ENCODE peak calls at places on chromosomes 1 and 21, in four cellular contexts. U is GM12878, I is HCT116, V is H1. T is an unnamed sample.
A peak's percentile ranks its signal among the peaks of the same experiment; 100 is the strongest.

GRCh38 chr1:109799445-109799844 is 35.7 kb upstream of the EPS8L3 start:
- DNase-seq in I (no peak), U (no peak), V (no peak), T (no peak)

GRCh38 chr1:238465449-238465848 is 574.7 kb upstream of the ZP4 start:
- DNase-seq in V (no peak), U (no peak), I (no peak), T (no peak)

GRCh38 chr1:75257424-75257823 is 123.2 kb downstream of the LHX8 start:
- DNase-seq in V (peak; percentile 21), I (no peak), U (no peak), T (no peak)

GRCh38 chr1:33036051-33036525 is 595 bp downstream of the AK2 start:
- DNase-seq in I (no peak), U (no peak), V (no peak), T (peak; percentile 60)

GRCh38 chr21:25934771-25935224 is 200.0 kb downstream of the GABPA start:
- DNase-seq in V (no peak), U (no peak), I (no peak), T (no peak)

GRCh38 chr21:36265431-36265830 is 54.6 kb upstream of the MORC3 start:
- DNase-seq in U (no peak), I (no peak), V (no peak), T (no peak)

GRCh38 chr1:186948542-186948941 is 119.8 kb downstream of the PLA2G4A start:
- DNase-seq in V (no peak), I (no peak), U (no peak), T (no peak)

GRCh38 chr1:115829023-115829674 is 11.8 kb downstream of the NHLH2 start:
- DNase-seq in U (no peak), V (no peak), I (peak; percentile 24), T (peak; percentile 21)

GRCh38 chr1:234212764-234213406 is 160.4 kb upstream of the COA6 start:
- DNase-seq in I (no peak), U (peak; percentile 28), V (no peak), T (peak; percentile 45)

GRCh38 chr1:158060001-158060400 is 66.6 kb downstream of the KIRREL1 start:
- DNase-seq in I (no peak), U (no peak), V (peak; percentile 23), T (no peak)

GRCh38 chr1:77281491-77282186 is at the start of gene AK5:
- DNase-seq in I (no peak), U (no peak), V (no peak), T (no peak)

GRCh38 chr1:85262985-85263384 is 3.5 kb upstream of the C1orf52 start:
- DNase-seq in I (no peak), V (no peak), U (no peak), T (no peak)

GRCh38 chr1:114154146-114154962 is 685 bp upstream of the SYT6 start:
- DNase-seq in U (no peak), V (no peak), I (no peak), T (peak; percentile 27)

GRCh38 chr1:23118407-23118806 is 50.2 kb downstream of the LUZP1 start:
- DNase-seq in U (no peak), V (no peak), I (no peak), T (no peak)

GRCh38 chr1:23116216-23116836 is 52.3 kb downstream of the LUZP1 start:
- DNase-seq in I (no peak), U (no peak), V (no peak), T (peak; percentile 37)

GRCh38 chr1:23116921-23117699 is 51.5 kb downstream of the LUZP1 start:
- DNase-seq in V (no peak), I (no peak), U (no peak), T (no peak)

GRCh38 chr1:23120383-23120782 is 48.3 kb downstream of the LUZP1 start:
- DNase-seq in I (no peak), V (no peak), U (no peak), T (no peak)

GRCh38 chr1:23118957-23119792 is 49.5 kb downstream of the LUZP1 start:
- DNase-seq in I (no peak), U (no peak), V (no peak), T (no peak)
- TF ChIP-seq RAD21 in I (no peak), U (no peak), V (no peak), T (no peak)

GRCh38 chr1:25106981-25107642 is 125.2 kb downstream of the SYF2 start:
- DNase-seq in U (no peak), V (no peak), I (no peak), T (no peak)
- TF ChIP-seq EGR1 in U (no peak), V (no peak), I (no peak), T (no peak)

DNA sequence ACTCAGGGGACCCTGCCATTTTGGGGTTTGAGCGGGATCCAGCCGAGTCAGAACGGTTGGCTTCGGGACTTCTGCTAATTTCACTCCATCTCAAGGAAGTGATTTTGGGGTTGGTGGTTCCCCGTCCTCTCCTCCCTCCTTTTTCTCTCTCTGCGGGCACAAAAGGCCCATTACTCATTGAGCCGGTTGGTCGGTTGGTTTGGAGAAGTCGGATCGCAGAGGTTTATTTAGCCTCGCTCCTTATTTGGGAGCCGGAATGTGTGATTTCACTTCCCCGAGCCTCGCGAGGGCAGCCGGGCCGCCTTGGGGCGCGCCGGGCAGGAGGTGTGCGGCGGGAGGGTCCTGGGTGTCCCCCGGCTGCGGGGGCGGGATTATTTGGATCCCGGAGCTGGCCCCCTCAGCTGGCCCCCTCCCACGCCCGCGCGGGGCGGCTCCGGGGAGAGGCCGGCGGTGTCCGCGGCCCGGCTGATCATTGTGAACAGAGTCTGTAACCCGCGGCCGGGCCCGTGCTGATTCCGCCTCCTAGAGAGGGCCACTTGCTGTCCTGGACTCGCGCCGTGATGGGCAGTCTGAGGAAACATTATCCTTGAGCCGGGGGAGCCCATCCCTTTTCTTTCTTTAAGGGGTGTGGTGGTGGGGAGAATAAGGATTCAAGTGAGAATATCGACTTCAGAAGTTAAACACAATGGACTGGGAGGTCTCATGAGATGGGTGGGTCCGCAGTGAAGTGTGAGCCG is 1.2 kb downstream of the MAPKAPK2 start:
- DNase-seq in V (no peak), U (no peak), I (peak; percentile 24), T (peak; percentile 66)
- TF ChIP-seq RAD21 in V (no peak), U (no peak), I (no peak), T (no peak)

GRCh38 chr1:26097696-26098095 is 13.9 kb upstream of the PDIK1L start:
- DNase-seq in I (no peak), V (no peak), U (no peak), T (no peak)
- TF ChIP-seq EGR1 in I (no peak), V (no peak), U (no peak), T (no peak)

GRCh38 chr1:227880342-227880924 is 65.0 kb downstream of the PRSS38 start:
- DNase-seq in U (no peak), I (no peak), V (no peak), T (peak; percentile 4)

GRCh38 chr1:227883641-227884301 is 64.0 kb downstream of the WNT9A start:
- DNase-seq in I (no peak), V (no peak), U (no peak), T (no peak)

GRCh38 chr1:227885135-227885647 is 62.5 kb downstream of the WNT9A start:
- DNase-seq in U (no peak), V (no peak), I (no peak), T (no peak)

GRCh38 chr1:227884370-227885134 is 63.2 kb downstream of the WNT9A start:
- DNase-seq in I (no peak), U (no peak), V (no peak), T (no peak)

GRCh38 chr1:227883073-227883520 is 64.6 kb downstream of the WNT9A start:
- DNase-seq in I (no peak), V (no peak), U (no peak), T (no peak)
- TF ChIP-seq RAD21 in I (no peak), V (no peak), U (no peak), T (no peak)

GRCh38 chr1:1687846-1688245 is 4.7 kb downstream of the SLC35E2B start:
- DNase-seq in V (no peak), I (no peak), U (no peak), T (no peak)
- TF ChIP-seq EGR1 in V (no peak), I (no peak), U (no peak), T (no peak)

T was measured in K562.